ENCODE peak calls at places on chromosomes 1 and 21, in eight cellular contexts. B is GM12878, R is K562, X is H1, J is GM23338, W is HCT116, P is SK-N-MC, Y is HepG2. D is an unnamed sample.

GRCh38 chr1:236663934-236664333 is 22.4 kb upstream of the ACTN2 start:
- DNase-seq in B (no peak), R (no peak), X (no peak), J (no peak), W (no peak), P (no peak), Y (no peak), D (no peak)

GRCh38 chr1:88780485-88780884 is 96.4 kb downstream of the PKN2 start:
- DNase-seq in B (no peak), R (no peak), X (no peak), J (no peak), W (no peak), P (no peak), Y (no peak), D (no peak)

GRCh38 chr21:46000182-46000730 is 18.7 kb downstream of the COL6A1 start:
- DNase-seq in B (no peak), R (peak; percentile 50), X (no peak), J (no peak), W (no peak), P (no peak), Y (no peak), D (no peak)

GRCh38 chr1:182752077-182752826 is 37.3 kb upstream of the NPL start:
- DNase-seq in B (no peak), R (no peak), X (no peak), J (no peak), W (no peak), P (no peak), Y (no peak), D (no peak)

GRCh38 chr1:211484738-211485479 is 7.1 kb downstream of the RD3 start:
- DNase-seq in B (no peak), R (no peak), X (no peak), J (no peak), W (no peak), P (no peak), Y (no peak), D (no peak)

GRCh38 chr1:117719004-117719403 is 113.2 kb downstream of the TENT5C start:
- DNase-seq in B (no peak), R (no peak), X (no peak), J (no peak), W (no peak), P (no peak), Y (no peak), D (no peak)

GRCh38 chr1:51472349-51472748 is 46.7 kb downstream of the EPS15 start:
- DNase-seq in B (no peak), R (no peak), X (no peak), J (no peak), W (no peak), P (no peak), Y (no peak), D (peak; percentile 31)

GRCh38 chr1:238558156-238558555 is 667.4 kb upstream of the ZP4 start:
- DNase-seq in B (no peak), R (no peak), X (no peak), J (no peak), W (no peak), P (no peak), Y (no peak), D (no peak)

GRCh38 chr1:153292185-153292584 is 20.6 kb downstream of the PGLYRP3 start:
- DNase-seq in B (no peak), R (no peak), X (no peak), J (no peak), W (no peak), P (no peak), Y (no peak), D (no peak)

GRCh38 chr1:118918940-118919259 is 69.2 kb downstream of the TBX15 start:
- DNase-seq in B (no peak), R (no peak), X (no peak), J (no peak), W (no peak), P (no peak), Y (no peak), D (no peak)

GRCh38 chr1:118920124-118920675 is 67.9 kb downstream of the TBX15 start:
- DNase-seq in B (no peak), R (no peak), X (no peak), J (peak; percentile 24), W (no peak), P (no peak), Y (no peak), D (no peak)

GRCh38 chr1:118918230-118918939 is 69.8 kb downstream of the TBX15 start:
- DNase-seq in B (peak; percentile 40), R (no peak), X (no peak), J (no peak), W (no peak), P (no peak), Y (peak; percentile 50), D (no peak)

GRCh38 chr1:118923319-118923718 is 64.8 kb downstream of the TBX15 start:
- DNase-seq in B (no peak), R (no peak), X (no peak), J (no peak), W (no peak), P (no peak), Y (no peak), D (no peak)

DNA sequence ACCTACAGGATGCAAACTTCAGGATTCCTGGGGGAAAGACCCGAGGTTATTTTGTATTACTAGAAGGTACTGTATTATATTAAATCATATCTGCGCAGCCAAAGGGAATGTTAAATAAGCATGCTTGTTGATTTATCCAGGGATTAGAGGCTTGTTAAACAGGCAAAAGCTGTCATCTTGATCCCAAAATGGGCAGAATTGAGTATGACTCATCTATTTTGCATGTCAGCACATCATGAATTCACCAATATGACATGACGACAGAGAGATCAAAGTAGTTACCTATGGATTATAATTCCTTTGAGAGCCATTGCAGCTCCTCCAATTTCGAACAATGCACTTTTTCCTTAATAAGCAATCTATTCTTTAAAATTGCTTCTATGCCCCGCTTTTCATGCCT is 66.1 kb downstream of the TBX15 start:
- DNase-seq in B (no peak), R (no peak), X (no peak), J (no peak), W (no peak), P (no peak), Y (no peak), D (no peak)
- TF ChIP-seq POLR2AphosphoS5 in B (no peak), R (no peak), X (no peak), J (no peak), W (no peak), P (no peak), Y (no peak), D (no peak)

GRCh38 chr1:223328566-223328965 is 35.4 kb downstream of the SUSD4 start:
- DNase-seq in B (no peak), R (no peak), X (no peak), J (no peak), W (no peak), P (no peak), Y (no peak), D (no peak)

GRCh38 chr1:223330462-223330861 is 33.5 kb downstream of the SUSD4 start:
- DNase-seq in B (no peak), R (no peak), X (no peak), J (no peak), W (no peak), P (no peak), Y (no peak), D (no peak)

GRCh38 chr1:223329664-223330420 is 34.1 kb downstream of the SUSD4 start:
- DNase-seq in B (no peak), R (no peak), X (no peak), J (no peak), W (no peak), P (no peak), Y (no peak), D (no peak)

GRCh38 chr1:223331301-223331700 is 32.7 kb downstream of the SUSD4 start:
- DNase-seq in B (no peak), R (no peak), X (no peak), J (peak; percentile 17), W (no peak), P (no peak), Y (no peak), D (no peak)

GRCh38 chr1:223329252-223329651 is 34.7 kb downstream of the SUSD4 start:
- DNase-seq in B (no peak), R (no peak), X (no peak), J (no peak), W (no peak), P (no peak), Y (no peak), D (no peak)
- TF ChIP-seq EZH2 in B (no peak), R (no peak), X (no peak), J (no peak), W (no peak), P (no peak), Y (no peak), D (no peak)

GRCh38 chr1:229003233-229004031 is 267.5 kb upstream of the RAB4A start:
- DNase-seq in B (no peak), R (no peak), X (no peak), J (peak; percentile 12), W (no peak), P (no peak), Y (peak; percentile 92), D (no peak)
- TF ChIP-seq POLR2AphosphoS5 in B (no peak), R (no peak), X (no peak), J (no peak), W (no peak), P (no peak), Y (no peak), D (no peak)

GRCh38 chr1:90714521-90714951 is 2.6 kb downstream of the BARHL2 start:
- DNase-seq in B (no peak), R (no peak), X (peak; percentile 57), J (peak; percentile 62), W (no peak), P (no peak), Y (no peak), D (no peak)

GRCh38 chr1:90715334-90715733 is 1.8 kb downstream of the BARHL2 start:
- DNase-seq in B (no peak), R (no peak), X (no peak), J (no peak), W (no peak), P (no peak), Y (no peak), D (no peak)

GRCh38 chr1:90712153-90712930 is 4.8 kb downstream of the BARHL2 start:
- DNase-seq in B (no peak), R (no peak), X (peak; percentile 57), J (peak; percentile 26), W (no peak), P (no peak), Y (no peak), D (no peak)

GRCh38 chr1:90712931-90713618 is 4.0 kb downstream of the BARHL2 start:
- DNase-seq in B (no peak), R (no peak), X (peak; percentile 51), J (no peak), W (no peak), P (no peak), Y (no peak), D (no peak)

DNA sequence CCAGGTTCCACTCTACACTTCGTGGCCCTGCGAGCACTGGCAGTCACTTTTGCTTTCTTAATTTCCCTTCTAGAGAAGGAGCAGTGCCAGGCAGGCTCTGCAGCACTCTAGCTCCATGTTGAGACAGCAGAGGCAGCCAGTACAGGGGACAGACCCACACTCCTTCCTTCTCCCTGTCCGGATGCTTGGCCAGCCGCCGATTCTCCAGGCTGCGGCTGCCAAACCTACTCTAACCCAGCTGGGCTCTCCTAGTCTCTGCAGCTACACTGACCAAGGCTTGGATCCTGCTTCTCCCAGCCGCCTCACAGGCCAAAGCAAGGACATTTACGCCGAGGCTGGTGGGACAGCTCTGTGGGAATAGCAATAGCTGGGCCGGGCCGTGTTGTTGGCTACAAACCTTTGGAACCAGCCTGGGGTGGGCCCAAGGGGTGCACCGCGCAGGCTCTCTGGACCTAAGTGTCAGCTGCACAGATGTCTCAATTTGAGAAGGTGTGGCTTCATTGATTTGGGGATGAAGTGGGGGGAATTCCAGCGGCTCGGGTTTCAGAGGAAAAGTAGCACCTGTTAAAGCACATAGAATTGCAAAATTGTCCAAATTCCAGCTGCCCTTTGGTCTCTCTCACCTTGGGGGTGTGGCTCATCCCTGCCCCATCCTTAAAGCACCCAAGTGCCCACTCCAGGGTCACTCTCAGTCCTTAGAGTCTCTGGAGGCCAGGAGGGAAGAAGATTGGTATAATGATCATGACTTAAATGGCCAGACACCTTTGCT is 3.2 kb downstream of the BARHL2 start:
- DNase-seq in B (no peak), R (no peak), X (peak; percentile 69), J (peak; percentile 65), W (no peak), P (no peak), Y (no peak), D (no peak)
- TF ChIP-seq EZH2 in B (no peak), R (no peak), X (peak; percentile 90), J (no peak), W (no peak), P (no peak), Y (peak; percentile 68), D (peak; percentile 41)